ENCODE peak calls at places on chromosome 10, in eight cellular contexts. One of them, this sample, is unnamed.

GRCh38 chr10:49605177-49605938 is 4.8 kb upstream of the SLC18A3 start:
- DNase-seq in adrenal gland: peak
- DNase-seq in upper lobe of left lung: peak
- DNase-seq in A549: no peak
- DNase-seq in suprapubic skin: no peak
- DNase-seq in prostate gland: no peak
- DNase-seq in body of pancreas: no peak
- DNase-seq in tibial nerve: no peak
- DNase-seq in this sample: no peak

GRCh38 chr10:95640891-95641315 is 15.6 kb downstream of the ALDH18A1 start:
- DNase-seq in A549: no peak
- DNase-seq in tibial nerve: no peak
- DNase-seq in upper lobe of left lung: no peak
- DNase-seq in body of pancreas: no peak
- DNase-seq in suprapubic skin: no peak
- DNase-seq in adrenal gland: no peak
- DNase-seq in prostate gland: no peak
- DNase-seq in this sample: no peak

GRCh38 chr10:91043173-91043910 is 122.5 kb upstream of the ANKRD1 start:
- DNase-seq in body of pancreas: no peak
- DNase-seq in suprapubic skin: no peak
- DNase-seq in A549: peak
- DNase-seq in adrenal gland: peak
- DNase-seq in upper lobe of left lung: no peak
- DNase-seq in tibial nerve: peak
- DNase-seq in prostate gland: no peak
- DNase-seq in this sample: peak

GRCh38 chr10:48227213-48227612 is 47.3 kb downstream of the FRMPD2 start:
- DNase-seq in A549: no peak
- DNase-seq in prostate gland: no peak
- DNase-seq in tibial nerve: no peak
- DNase-seq in upper lobe of left lung: no peak
- DNase-seq in suprapubic skin: no peak
- DNase-seq in adrenal gland: no peak
- DNase-seq in body of pancreas: no peak
- DNase-seq in this sample: no peak

GRCh38 chr10:47383254-47384147 is 592 bp downstream of the ZNF488 start:
- DNase-seq in tibial nerve: no peak
- DNase-seq in A549: no peak
- DNase-seq in adrenal gland: peak
- DNase-seq in suprapubic skin: no peak
- DNase-seq in upper lobe of left lung: no peak
- DNase-seq in prostate gland: no peak
- DNase-seq in body of pancreas: no peak
- DNase-seq in this sample: no peak

GRCh38 chr10:118590334-118590733 is 5.1 kb downstream of the PRLHR start:
- DNase-seq in prostate gland: peak
- DNase-seq in tibial nerve: no peak
- DNase-seq in A549: no peak
- DNase-seq in upper lobe of left lung: peak
- DNase-seq in suprapubic skin: no peak
- DNase-seq in body of pancreas: peak
- DNase-seq in adrenal gland: peak
- DNase-seq in this sample: no peak

GRCh38 chr10:1266033-1266802 is 210.0 kb downstream of the WDR37 start:
- DNase-seq in prostate gland: no peak
- DNase-seq in adrenal gland: no peak
- DNase-seq in tibial nerve: no peak
- DNase-seq in upper lobe of left lung: no peak
- DNase-seq in A549: no peak
- DNase-seq in suprapubic skin: no peak
- DNase-seq in body of pancreas: no peak
- DNase-seq in this sample: no peak

GRCh38 chr10:27440478-27440877 is 63.6 kb upstream of the RAB18 start:
- DNase-seq in adrenal gland: no peak
- DNase-seq in body of pancreas: peak
- DNase-seq in A549: no peak
- DNase-seq in prostate gland: peak
- DNase-seq in suprapubic skin: no peak
- DNase-seq in upper lobe of left lung: no peak
- DNase-seq in tibial nerve: no peak
- DNase-seq in this sample: no peak

GRCh38 chr10:104127411-104127810 is 5.4 kb downstream of the SFR1 start:
- DNase-seq in suprapubic skin: no peak
- DNase-seq in A549: peak
- DNase-seq in prostate gland: no peak
- DNase-seq in tibial nerve: no peak
- DNase-seq in adrenal gland: no peak
- DNase-seq in body of pancreas: peak
- DNase-seq in upper lobe of left lung: no peak
- DNase-seq in this sample: no peak

GRCh38 chr10:103145860-103146466 is 47.1 kb downstream of the NT5C2 start:
- DNase-seq in tibial nerve: peak
- DNase-seq in prostate gland: no peak
- DNase-seq in suprapubic skin: peak
- DNase-seq in adrenal gland: peak
- DNase-seq in upper lobe of left lung: peak
- DNase-seq in body of pancreas: peak
- DNase-seq in A549: no peak
- DNase-seq in this sample: peak

GRCh38 chr10:123913688-123914268 is 22.2 kb upstream of the CPXM2 start:
- DNase-seq in prostate gland: no peak
- DNase-seq in upper lobe of left lung: no peak
- DNase-seq in body of pancreas: peak
- DNase-seq in adrenal gland: peak
- DNase-seq in tibial nerve: peak
- DNase-seq in suprapubic skin: peak
- DNase-seq in A549: no peak
- DNase-seq in this sample: no peak

GRCh38 chr10:68813554-68813953 is 13.8 kb upstream of the STOX1 start:
- DNase-seq in A549: no peak
- DNase-seq in tibial nerve: no peak
- DNase-seq in prostate gland: no peak
- DNase-seq in body of pancreas: no peak
- DNase-seq in upper lobe of left lung: no peak
- DNase-seq in suprapubic skin: no peak
- DNase-seq in adrenal gland: no peak
- DNase-seq in this sample: no peak

GRCh38 chr10:11986593-11987216 is 55.9 kb downstream of the UPF2 start:
- DNase-seq in A549: peak
- DNase-seq in body of pancreas: peak
- DNase-seq in tibial nerve: peak
- DNase-seq in prostate gland: peak
- DNase-seq in adrenal gland: peak
- DNase-seq in upper lobe of left lung: peak
- DNase-seq in suprapubic skin: peak
- DNase-seq in this sample: peak

GRCh38 chr10:124425227-124425962 is 6.7 kb upstream of the OAT start:
- DNase-seq in prostate gland: no peak
- DNase-seq in adrenal gland: no peak
- DNase-seq in A549: no peak
- DNase-seq in tibial nerve: no peak
- DNase-seq in upper lobe of left lung: no peak
- DNase-seq in suprapubic skin: no peak
- DNase-seq in body of pancreas: no peak
- DNase-seq in this sample: no peak

GRCh38 chr10:1559311-1559710 is 178.0 kb downstream of the ADARB2 start:
- DNase-seq in upper lobe of left lung: no peak
- DNase-seq in adrenal gland: no peak
- DNase-seq in suprapubic skin: peak
- DNase-seq in A549: no peak
- DNase-seq in prostate gland: no peak
- DNase-seq in tibial nerve: no peak
- DNase-seq in body of pancreas: no peak
- DNase-seq in this sample: no peak

GRCh38 chr10:110323503-110323902 is 18.8 kb upstream of the SMNDC1 start:
- DNase-seq in prostate gland: no peak
- DNase-seq in upper lobe of left lung: no peak
- DNase-seq in tibial nerve: no peak
- DNase-seq in A549: no peak
- DNase-seq in body of pancreas: no peak
- DNase-seq in adrenal gland: no peak
- DNase-seq in suprapubic skin: no peak
- DNase-seq in this sample: peak

GRCh38 chr10:31129261-31129660 is 97.6 kb upstream of the ZNF438 start:
- DNase-seq in tibial nerve: no peak
- DNase-seq in upper lobe of left lung: no peak
- DNase-seq in body of pancreas: peak
- DNase-seq in prostate gland: no peak
- DNase-seq in suprapubic skin: no peak
- DNase-seq in A549: no peak
- DNase-seq in adrenal gland: peak
- DNase-seq in this sample: no peak

GRCh38 chr10:32412499-32412853 is 33.5 kb upstream of the CCDC7 start:
- DNase-seq in prostate gland: no peak
- DNase-seq in A549: no peak
- DNase-seq in upper lobe of left lung: no peak
- DNase-seq in suprapubic skin: no peak
- DNase-seq in body of pancreas: no peak
- DNase-seq in adrenal gland: no peak
- DNase-seq in tibial nerve: no peak
- DNase-seq in this sample: no peak

GRCh38 chr10:114779803-114780609 is 41.6 kb upstream of the FHIP2A start:
- DNase-seq in adrenal gland: no peak
- DNase-seq in tibial nerve: no peak
- DNase-seq in body of pancreas: no peak
- DNase-seq in prostate gland: peak
- DNase-seq in A549: peak
- DNase-seq in upper lobe of left lung: no peak
- DNase-seq in suprapubic skin: no peak
- DNase-seq in this sample: no peak

GRCh38 chr10:92880912-92881311 is 32.6 kb downstream of the EXOC6 start:
- DNase-seq in upper lobe of left lung: no peak
- DNase-seq in body of pancreas: no peak
- DNase-seq in A549: no peak
- DNase-seq in adrenal gland: no peak
- DNase-seq in tibial nerve: no peak
- DNase-seq in suprapubic skin: no peak
- DNase-seq in prostate gland: no peak
- DNase-seq in this sample: no peak

GRCh38 chr10:93030409-93030808 is 30.2 kb upstream of the CYP26C1 start:
- DNase-seq in prostate gland: no peak
- DNase-seq in A549: peak
- DNase-seq in tibial nerve: no peak
- DNase-seq in body of pancreas: no peak
- DNase-seq in upper lobe of left lung: no peak
- DNase-seq in suprapubic skin: no peak
- DNase-seq in adrenal gland: no peak
- DNase-seq in this sample: peak

GRCh38 chr10:3787001-3787400 is 2.0 kb upstream of the KLF6 start:
- DNase-seq in suprapubic skin: no peak
- DNase-seq in upper lobe of left lung: no peak
- DNase-seq in prostate gland: no peak
- DNase-seq in body of pancreas: no peak
- DNase-seq in adrenal gland: peak
- DNase-seq in A549: no peak
- DNase-seq in tibial nerve: no peak
- DNase-seq in this sample: no peak

GRCh38 chr10:3784510-3785250 is at the start of gene KLF6:
- DNase-seq in tibial nerve: no peak
- DNase-seq in upper lobe of left lung: peak
- DNase-seq in prostate gland: no peak
- DNase-seq in A549: no peak
- DNase-seq in body of pancreas: peak
- DNase-seq in suprapubic skin: no peak
- DNase-seq in adrenal gland: peak
- DNase-seq in this sample: no peak

GRCh38 chr10:3786295-3786981 is 1.4 kb upstream of the KLF6 start:
- DNase-seq in tibial nerve: no peak
- DNase-seq in prostate gland: no peak
- DNase-seq in adrenal gland: peak
- DNase-seq in upper lobe of left lung: peak
- DNase-seq in A549: no peak
- DNase-seq in body of pancreas: peak
- DNase-seq in suprapubic skin: no peak
- DNase-seq in this sample: no peak

GRCh38 chr10:3785251-3785848 is 341 bp upstream of the KLF6 start:
- DNase-seq in tibial nerve: peak
- DNase-seq in body of pancreas: peak
- DNase-seq in upper lobe of left lung: peak
- DNase-seq in adrenal gland: peak
- DNase-seq in suprapubic skin: peak
- DNase-seq in A549: peak
- DNase-seq in prostate gland: peak
- DNase-seq in this sample: peak

DNA sequence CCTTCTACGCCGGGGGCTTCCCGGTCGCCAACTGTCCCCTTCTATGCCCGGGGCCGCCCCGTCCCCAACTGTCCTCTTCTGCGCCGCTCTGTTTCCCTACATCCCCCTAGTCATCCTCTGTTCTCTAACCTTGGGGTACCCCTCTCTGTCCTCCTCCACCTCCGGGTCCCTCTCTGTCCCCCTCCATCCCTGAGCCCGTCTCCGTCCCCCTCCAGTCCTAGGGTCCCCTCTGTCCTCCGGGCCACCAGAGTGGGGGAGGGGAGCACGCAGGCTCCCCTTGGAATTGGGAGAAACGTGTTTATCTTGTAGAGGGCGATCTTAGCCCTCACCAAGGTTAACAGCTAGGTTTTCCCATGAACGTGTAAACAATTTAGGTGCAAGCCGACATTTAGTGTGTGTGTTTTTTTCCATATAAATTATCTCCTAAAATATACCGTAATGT is 861 bp upstream of the KLF6 start:
- DNase-seq in suprapubic skin: no peak
- DNase-seq in A549: no peak
- DNase-seq in body of pancreas: no peak
- DNase-seq in upper lobe of left lung: no peak
- DNase-seq in prostate gland: no peak
- DNase-seq in tibial nerve: no peak
- DNase-seq in adrenal gland: peak
- DNase-seq in this sample: no peak
- TF ChIP-seq POLR2A in suprapubic skin: no peak
- TF ChIP-seq POLR2A in A549: no peak
- TF ChIP-seq POLR2A in body of pancreas: peak
- TF ChIP-seq POLR2A in upper lobe of left lung: no peak
- TF ChIP-seq POLR2A in prostate gland: no peak
- TF ChIP-seq POLR2A in tibial nerve: no peak
- TF ChIP-seq POLR2A in adrenal gland: no peak
- TF ChIP-seq POLR2A in this sample: peak

GRCh38 chr10:116246263-116246662 is 26.7 kb downstream of the GFRA1 start:
- DNase-seq in prostate gland: no peak
- DNase-seq in upper lobe of left lung: no peak
- DNase-seq in A549: no peak
- DNase-seq in body of pancreas: no peak
- DNase-seq in tibial nerve: no peak
- DNase-seq in adrenal gland: no peak
- DNase-seq in suprapubic skin: no peak
- DNase-seq in this sample: no peak
- TF ChIP-seq POLR2A in prostate gland: no peak
- TF ChIP-seq POLR2A in upper lobe of left lung: no peak
- TF ChIP-seq POLR2A in A549: no peak
- TF ChIP-seq POLR2A in body of pancreas: no peak
- TF ChIP-seq POLR2A in tibial nerve: no peak
- TF ChIP-seq POLR2A in adrenal gland: no peak
- TF ChIP-seq POLR2A in suprapubic skin: no peak
- TF ChIP-seq POLR2A in this sample: no peak

GRCh38 chr10:16891375-16892313 is 74.4 kb upstream of the RSU1 start:
- DNase-seq in adrenal gland: peak
- DNase-seq in body of pancreas: peak
- DNase-seq in tibial nerve: peak
- DNase-seq in prostate gland: no peak
- DNase-seq in A549: no peak
- DNase-seq in suprapubic skin: peak
- DNase-seq in upper lobe of left lung: peak
- DNase-seq in this sample: no peak
- TF ChIP-seq POLR2A in adrenal gland: no peak
- TF ChIP-seq POLR2A in body of pancreas: peak
- TF ChIP-seq POLR2A in tibial nerve: peak
- TF ChIP-seq POLR2A in prostate gland: no peak
- TF ChIP-seq POLR2A in A549: no peak
- TF ChIP-seq POLR2A in suprapubic skin: no peak
- TF ChIP-seq POLR2A in upper lobe of left lung: no peak
- TF ChIP-seq POLR2A in this sample: peak

GRCh38 chr10:5412277-5412941 is at the start of gene NET1:
- DNase-seq in tibial nerve: peak
- DNase-seq in A549: peak
- DNase-seq in body of pancreas: peak
- DNase-seq in upper lobe of left lung: peak
- DNase-seq in prostate gland: peak
- DNase-seq in adrenal gland: peak
- DNase-seq in suprapubic skin: peak
- DNase-seq in this sample: peak
- TF ChIP-seq POLR2A in tibial nerve: no peak
- TF ChIP-seq POLR2A in A549: peak
- TF ChIP-seq POLR2A in body of pancreas: peak
- TF ChIP-seq POLR2A in upper lobe of left lung: no peak
- TF ChIP-seq POLR2A in prostate gland: peak
- TF ChIP-seq POLR2A in adrenal gland: peak
- TF ChIP-seq POLR2A in suprapubic skin: no peak
- TF ChIP-seq POLR2A in this sample: peak

This sample was measured in H54.